ENCODE peak calls at places on chromosomes 11 and 22, in five cellular contexts. T is HepG2, A is mucosa of descending colon, J is endothelial cell of umbilical vein, D is fibroblast of villous mesenchyme. Y is an unnamed sample.

GRCh38 chr22:30435674-30436126 is 10.1 kb downstream of the MTFP1 start:
- DNase-seq in T (no peak), A (peak; percentile 85), J (peak; percentile 31), D (no peak), Y (no peak)

GRCh38 chr22:49466926-49467590 is 360.6 kb downstream of the BRD1 start:
- DNase-seq in T (no peak), A (no peak), J (no peak), D (no peak), Y (no peak)

GRCh38 chr11:1119282-1120146 is 38.2 kb upstream of the MUC5AC start:
- DNase-seq in T (no peak), A (no peak), J (no peak), D (no peak), Y (no peak)

GRCh38 chr22:24326266-24326665 is 55.6 kb downstream of the SPECC1L start:
- DNase-seq in T (no peak), A (no peak), J (no peak), D (no peak), Y (no peak)

GRCh38 chr11:65854871-65855837 is 2.8 kb downstream of the CFL1 start:
- DNase-seq in T (no peak), A (peak; percentile 63), J (no peak), D (no peak), Y (no peak)

GRCh38 chr22:37197451-37198289 is 9.6 kb upstream of the C1QTNF6 start:
- DNase-seq in T (peak; percentile 86), A (peak; percentile 77), J (peak; percentile 35), D (peak; percentile 91), Y (peak; percentile 52)

GRCh38 chr11:99932684-99933083 is 754.4 kb upstream of the ARHGAP42 start:
- DNase-seq in T (no peak), A (no peak), J (no peak), D (no peak), Y (no peak)

GRCh38 chr22:49040111-49040510 is 787.6 kb downstream of the BRD1 start:
- DNase-seq in T (no peak), A (no peak), J (no peak), D (no peak), Y (no peak)

GRCh38 chr11:134654161-134654915 is 242.3 kb upstream of the B3GAT1 start:
- DNase-seq in T (no peak), A (no peak), J (no peak), D (peak; percentile 8), Y (no peak)

GRCh38 chr11:119664063-119664572 is 64.9 kb downstream of the NECTIN1 start:
- DNase-seq in T (peak; percentile 89), A (no peak), J (no peak), D (no peak), Y (no peak)

GRCh38 chr11:100808904-100809491 is 121.9 kb downstream of the ARHGAP42 start:
- DNase-seq in T (no peak), A (no peak), J (peak; percentile 59), D (peak; percentile 92), Y (peak; percentile 15)

GRCh38 chr11:93054279-93054678 is 84.8 kb downstream of the MTNR1B start:
- DNase-seq in T (no peak), A (no peak), J (no peak), D (no peak), Y (no peak)

GRCh38 chr11:19980957-19981669 is 179.2 kb downstream of the DBX1 start:
- DNase-seq in T (peak; percentile 40), A (no peak), J (peak; percentile 88), D (peak; percentile 95), Y (peak; percentile 95)

GRCh38 chr22:37043828-37044538 is 7.6 kb upstream of the KCTD17 start:
- DNase-seq in T (peak; percentile 77), A (peak; percentile 91), J (peak; percentile 44), D (peak; percentile 58), Y (peak; percentile 25)

GRCh38 chr11:114017723-114018122 is 41.8 kb upstream of the ZBTB16 start:
- DNase-seq in T (no peak), A (no peak), J (no peak), D (no peak), Y (peak; percentile 23)

GRCh38 chr11:66413167-66413566 is 7.7 kb upstream of the NPAS4 start:
- DNase-seq in T (no peak), A (no peak), J (no peak), D (no peak), Y (no peak)

GRCh38 chr11:67665537-67666302 is 8.7 kb downstream of the ALDH3B2 start:
- DNase-seq in T (no peak), A (no peak), J (no peak), D (no peak), Y (no peak)

GRCh38 chr11:134795017-134795416 is 383.0 kb upstream of the B3GAT1 start:
- DNase-seq in T (no peak), A (no peak), J (no peak), D (no peak), Y (no peak)

GRCh38 chr22:37249946-37250345 is 5.9 kb upstream of the RAC2 start:
- DNase-seq in T (no peak), A (no peak), J (no peak), D (no peak), Y (no peak)

GRCh38 chr22:37842015-37842793 is 1.9 kb downstream of the ANKRD54 start:
- DNase-seq in T (peak; percentile 87), A (no peak), J (no peak), D (no peak), Y (no peak)

GRCh38 chr11:95507794-95508193 is 276.8 kb upstream of the SESN3 start:
- DNase-seq in T (no peak), A (no peak), J (no peak), D (no peak), Y (no peak)
- TF ChIP-seq CTCF in T (no peak), A (no peak), J (no peak), D (peak; percentile 5), Y (no peak)

DNA sequence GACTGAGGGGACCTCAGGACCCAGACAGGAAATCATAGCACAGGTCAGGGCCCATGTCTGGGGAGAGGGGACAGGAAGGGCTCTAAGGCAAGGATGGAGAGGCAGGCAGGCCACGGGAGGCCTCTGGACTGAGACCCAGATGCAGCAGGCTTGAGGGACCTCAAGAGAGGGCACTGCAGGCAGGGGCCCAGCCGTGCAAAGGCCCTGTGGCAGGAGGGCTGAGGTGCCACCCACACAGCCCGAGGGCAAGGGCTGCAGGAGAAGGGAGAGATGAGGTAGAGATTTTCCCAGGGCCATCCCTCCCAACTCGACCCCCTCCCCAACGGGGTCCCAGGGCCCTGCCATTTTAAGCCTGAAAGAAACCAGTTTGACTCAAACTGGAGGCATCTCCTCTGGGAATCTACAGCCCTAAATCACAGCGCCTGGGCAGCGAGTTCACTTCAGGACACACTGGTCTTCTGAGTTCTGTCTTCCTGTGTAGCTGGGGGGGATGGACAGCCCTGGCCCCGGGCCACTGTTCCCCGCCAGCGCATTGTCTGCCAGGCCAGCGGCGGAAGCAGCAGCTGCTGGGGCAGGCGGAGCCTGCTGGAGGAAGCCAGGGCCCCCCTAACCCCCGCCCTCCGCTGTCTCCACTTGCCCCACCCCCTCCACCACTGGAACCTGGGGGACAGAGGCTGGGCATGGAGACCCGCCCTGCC is 20.3 kb upstream of the WNT7B start:
- DNase-seq in T (no peak), A (peak; percentile 89), J (peak; percentile 98), D (peak; percentile 98), Y (peak; percentile 98)
- H3K4me3 ChIP-seq in T (peak overlapping the region; percentile 37), A (no peak overlapping the region), J (no peak overlapping the region), D (no peak overlapping the region), Y (peak overlapping the region; percentile 53)

GRCh38 chr11:78630561-78631303 is 56.1 kb upstream of the NARS2 start:
- DNase-seq in T (no peak), A (no peak), J (no peak), D (no peak), Y (no peak)
- TF ChIP-seq CTCF in T (peak; percentile 33), A (no peak), J (no peak), D (no peak), Y (no peak)

GRCh38 chr11:102112654-102112926 is 2.3 kb downstream of the YAP1 start:
- DNase-seq in T (no peak), A (no peak), J (no peak), D (no peak), Y (no peak)
- H3K4me3 ChIP-seq in T (peak overlapping the region; percentile 93), A (no peak overlapping the region), J (no peak overlapping the region), D (peak overlapping the region; percentile 95), Y (peak overlapping the region; percentile 91)

DNA sequence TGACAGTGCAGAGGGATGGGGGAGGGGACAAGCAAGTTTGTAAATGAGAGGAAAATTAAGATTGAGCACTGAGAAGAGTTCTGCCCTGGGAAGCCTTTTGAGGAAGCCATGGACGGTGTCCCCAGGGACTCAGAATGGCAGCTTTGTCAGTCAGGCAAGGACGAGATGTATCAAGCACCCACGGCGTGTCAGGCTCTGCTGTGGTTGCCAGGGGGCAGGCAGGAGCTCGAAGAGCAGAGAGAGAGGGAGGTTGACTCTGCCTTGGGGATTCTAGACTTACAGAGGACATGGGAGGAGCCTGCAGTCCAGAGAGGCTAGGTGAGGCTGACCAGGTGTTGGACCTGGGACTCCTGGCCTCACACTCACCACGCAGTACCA is 29.1 kb upstream of the SYT7 start:
- DNase-seq in T (no peak), A (no peak), J (no peak), D (no peak), Y (no peak)
- TF ChIP-seq CTCF in T (peak; percentile 61), A (no peak), J (no peak), D (peak; percentile 24), Y (peak; percentile 12)

GRCh38 chr22:20204821-20205220 is 54.0 kb upstream of the CCDC188 start:
- DNase-seq in T (no peak), A (no peak), J (no peak), D (no peak), Y (no peak)

GRCh38 chr22:20205464-20205963 is 54.7 kb upstream of the CCDC188 start:
- DNase-seq in T (no peak), A (no peak), J (no peak), D (no peak), Y (no peak)

GRCh38 chr22:20207277-20208025 is 56.6 kb upstream of the CCDC188 start:
- DNase-seq in T (no peak), A (no peak), J (no peak), D (no peak), Y (no peak)

GRCh38 chr22:20205964-20206708 is 55.3 kb upstream of the CCDC188 start:
- DNase-seq in T (peak; percentile 37), A (peak; percentile 83), J (peak; percentile 71), D (peak; percentile 68), Y (peak; percentile 74)

GRCh38 chr22:20206709-20207215 is 55.9 kb upstream of the CCDC188 start:
- DNase-seq in T (no peak), A (peak; percentile 67), J (peak; percentile 11), D (peak; percentile 34), Y (peak; percentile 27)
- H3K4me3 ChIP-seq in T (peak overlapping the region; percentile 38), A (peak overlapping the region; percentile 14), J (peak overlapping the region; percentile 70), D (peak overlapping the region; percentile 72), Y (peak overlapping the region; percentile 79)

GRCh38 chr22:33897621-33897910 is 22.7 kb downstream of the LARGE1 start:
- DNase-seq in T (no peak), A (no peak), J (no peak), D (no peak), Y (no peak)

GRCh38 chr22:33896801-33897620 is 23.3 kb downstream of the LARGE1 start:
- DNase-seq in T (no peak), A (no peak), J (no peak), D (peak; percentile 49), Y (no peak)

GRCh38 chr22:33895444-33895843 is 24.8 kb downstream of the LARGE1 start:
- DNase-seq in T (no peak), A (no peak), J (no peak), D (no peak), Y (no peak)

GRCh38 chr22:33894515-33894914 is 25.8 kb downstream of the LARGE1 start:
- DNase-seq in T (peak; percentile 34), A (no peak), J (no peak), D (no peak), Y (no peak)

GRCh38 chr22:33896154-33896800 is 24.0 kb downstream of the LARGE1 start:
- DNase-seq in T (no peak), A (no peak), J (no peak), D (no peak), Y (no peak)
- TF ChIP-seq CTCF in T (no peak), A (no peak), J (no peak), D (no peak), Y (no peak)

Y was measured in AG10803.